ENCODE peak calls at places on chromosome 9, in seven cellular contexts. C is Kasumi-1; P is Calu3; X is fibroblast of pulmonary artery; D is T-helper 22 cell; Z is activated CD8-positive, alpha-beta memory T cell treated with anti-CD3 and anti-CD28 coated beads, Interleukin-2, amount 50 U/mL, for 48 hours; J is HFFc6. Y is an unnamed sample.
A peak's percentile ranks its signal among the peaks of the same experiment; 100 is the strongest.

GRCh38 chr9:27367922-27368316 is 71.0 kb upstream of the EQTN start:
- DNase-seq in Z (no peak), D (no peak), C (no peak), P (no peak), X (peak; percentile 10), J (no peak), Y (no peak)

GRCh38 chr9:128913995-128914772 is 6.6 kb upstream of the PHYHD1 start:
- DNase-seq in X (no peak), Z (no peak), J (no peak), D (no peak), P (no peak), C (no peak), Y (no peak)

GRCh38 chr9:120443489-120443888 is 136.5 kb downstream of the CDK5RAP2 start:
- DNase-seq in Z (no peak), X (peak; percentile 65), D (no peak), P (no peak), J (peak; percentile 8), C (no peak), Y (no peak)

GRCh38 chr9:86368871-86369521 is 14.8 kb upstream of the TUT7 start:
- DNase-seq in J (peak; percentile 66), Z (no peak), X (peak; percentile 98), D (no peak), P (no peak), C (no peak), Y (no peak)

GRCh38 chr9:133824106-133824801 is 86.1 kb upstream of the SARDH start:
- DNase-seq in C (no peak), J (no peak), Z (no peak), P (no peak), D (no peak), X (no peak), Y (no peak)

GRCh38 chr9:130570200-130570599 is 9.2 kb upstream of the FUBP3 start:
- DNase-seq in C (no peak), P (peak; percentile 6), X (peak; percentile 44), J (peak; percentile 22), D (no peak), Z (no peak), Y (no peak)

GRCh38 chr9:120767451-120767850 is 25.8 kb downstream of the FBXW2 start:
- DNase-seq in C (no peak), D (no peak), J (no peak), P (peak; percentile 13), Z (no peak), X (no peak), Y (no peak)

GRCh38 chr9:88782931-88783451 is 208.3 kb upstream of the S1PR3 start:
- DNase-seq in X (no peak), P (no peak), J (no peak), D (no peak), C (no peak), Z (no peak), Y (no peak)

GRCh38 chr9:128882677-128883590 is 1.0 kb downstream of the LRRC8A start:
- DNase-seq in X (peak; percentile 55), J (no peak), D (no peak), C (peak; percentile 20), P (no peak), Z (no peak), Y (no peak)

GRCh38 chr9:33125441-33125840 is 41.7 kb downstream of the B4GALT1 start:
- DNase-seq in X (no peak), Z (no peak), J (no peak), P (no peak), D (no peak), C (no peak), Y (no peak)

GRCh38 chr9:101586651-101587050 is 8.1 kb downstream of the PPP3R2 start:
- DNase-seq in X (no peak), D (no peak), C (no peak), J (no peak), P (no peak), Z (no peak), Y (no peak)

GRCh38 chr9:19379697-19380046 is 364 bp downstream of the RPS6 start:
- DNase-seq in P (no peak), X (peak; percentile 35), Z (no peak), D (peak; percentile 24), J (no peak), C (no peak), Y (peak; percentile 88)

GRCh38 chr9:133702798-133703570 is 35.2 kb downstream of the SARDH start:
- DNase-seq in C (no peak), X (no peak), Z (peak; percentile 67), P (no peak), J (no peak), D (no peak), Y (no peak)

GRCh38 chr9:6229186-6229585 is 13.6 kb downstream of the IL33 start:
- DNase-seq in Z (no peak), J (no peak), P (no peak), C (no peak), X (no peak), D (no peak), Y (no peak)

GRCh38 chr9:126516936-126517750 is 96.6 kb upstream of the LMX1B start:
- DNase-seq in J (peak; percentile 78), C (no peak), D (no peak), P (peak; percentile 13), X (peak; percentile 78), Z (peak; percentile 80), Y (peak; percentile 57)

GRCh38 chr9:132631685-132632084 is 38.1 kb downstream of the DDX31 start:
- DNase-seq in J (no peak), X (peak; percentile 13), Z (no peak), P (no peak), C (no peak), D (no peak), Y (no peak)

GRCh38 chr9:74032421-74032820 is 464.7 kb upstream of the RORB start:
- DNase-seq in D (no peak), C (no peak), P (no peak), X (no peak), Z (no peak), J (no peak), Y (no peak)

GRCh38 chr9:93899609-93900435 is 55.3 kb downstream of the BARX1 start:
- DNase-seq in Z (peak; percentile 40), C (no peak), D (no peak), X (no peak), P (no peak), J (no peak), Y (no peak)

GRCh38 chr9:136137321-136138054 is 18.8 kb upstream of the TMEM250 start:
- DNase-seq in Z (no peak), J (no peak), D (no peak), C (no peak), X (no peak), P (peak; percentile 58), Y (no peak)

GRCh38 chr9:129146441-129146933 is 31.6 kb downstream of the IER5L start:
- DNase-seq in J (no peak), C (no peak), X (peak; percentile 38), D (no peak), P (no peak), Z (no peak), Y (no peak)

GRCh38 chr9:127980056-127980705 is 608 bp downstream of the EEIG1 start:
- DNase-seq in X (no peak), D (peak; percentile 43), Z (peak; percentile 77), C (peak; percentile 28), P (peak; percentile 63), J (no peak), Y (no peak)

GRCh38 chr9:101028346-101029299 is at the start of gene PLPPR1:
- DNase-seq in X (peak; percentile 50), C (no peak), D (no peak), P (peak; percentile 61), Z (no peak), J (no peak), Y (no peak)

GRCh38 chr9:124066783-124067563 is 55.4 kb downstream of the LHX2 start:
- DNase-seq in Z (no peak), C (no peak), P (no peak), D (no peak), X (no peak), J (peak; percentile 71), Y (no peak)

GRCh38 chr9:89533396-89534187 is 35.7 kb upstream of the SEMA4D start:
- DNase-seq in X (no peak), C (no peak), P (no peak), D (no peak), J (no peak), Z (no peak), Y (no peak)

GRCh38 chr9:124426361-124426760 is 11.1 kb upstream of the PSMB7 start:
- DNase-seq in D (no peak), P (no peak), J (no peak), Z (peak; percentile 18), X (no peak), C (no peak), Y (no peak)

GRCh38 chr9:86096382-86096781 is 3.0 kb downstream of the GOLM1 start:
- DNase-seq in Z (no peak), P (no peak), C (no peak), D (no peak), J (peak; percentile 10), X (peak; percentile 36), Y (no peak)

GRCh38 chr9:131704195-131704983 is 35.5 kb downstream of the RAPGEF1 start:
- DNase-seq in Z (no peak), D (no peak), X (no peak), J (no peak), P (no peak), C (no peak), Y (peak; percentile 62)

GRCh38 chr9:127445851-127446719 is 5.1 kb downstream of the RPL12 start:
- DNase-seq in Z (peak; percentile 68), C (no peak), X (no peak), J (no peak), D (no peak), P (no peak), Y (no peak)

GRCh38 chr9:132994410-132995120 is 16.1 kb downstream of the GFI1B start:
- DNase-seq in Z (no peak), J (peak; percentile 54), D (no peak), P (peak; percentile 38), C (peak; percentile 17), X (peak; percentile 58), Y (no peak)

GRCh38 chr9:76459691-76460635 is 981 bp downstream of the GCNT1 start:
- DNase-seq in D (no peak), X (peak; percentile 64), C (peak; percentile 67), J (peak; percentile 62), Z (no peak), P (peak; percentile 45), Y (no peak)

GRCh38 chr9:22208846-22209585 is 199.9 kb upstream of the CDKN2B start:
- DNase-seq in P (no peak), C (no peak), Z (no peak), X (no peak), D (no peak), J (no peak), Y (no peak)

GRCh38 chr9:4301302-4301701 is 1.4 kb upstream of the GLIS3 start:
- DNase-seq in X (peak; percentile 79), D (no peak), Z (no peak), J (peak; percentile 94), C (no peak), P (no peak), Y (no peak)

Y was measured in lower leg skin.